ENCODE peak calls at places on chromosome 15, in eight cellular contexts. C is CD8-positive, alpha-beta T cell; N is fibroblast of lung; X is kidney epithelial cell; B is substantia nigra; T is SIG-M5; H is GM20000; Q is T-helper 9 cell. K is an unnamed sample.

GRCh38 chr15:25677719-25678497 is 185.2 kb downstream of the ATP10A start:
- DNase-seq in C (no peak), N (no peak), X (no peak), B (no peak), T (no peak), H (no peak), Q (no peak), K (no peak)

GRCh38 chr15:85800460-85801123 is 5.9 kb upstream of the KLHL25 start:
- DNase-seq in C (no peak), N (peak; percentile 66), X (peak; percentile 44), B (no peak), T (no peak), H (no peak), Q (no peak), K (no peak)

GRCh38 chr15:40146037-40146436 is 14.8 kb upstream of the BUB1B start:
- DNase-seq in C (no peak), N (peak; percentile 61), X (peak; percentile 51), B (no peak), T (no peak), H (no peak), Q (no peak), K (peak; percentile 31)

GRCh38 chr15:101328001-101328400 is 33.0 kb upstream of the SNRPA1 start:
- DNase-seq in C (no peak), N (no peak), X (no peak), B (no peak), T (no peak), H (no peak), Q (no peak), K (no peak)

GRCh38 chr15:73965094-73965729 is 26.9 kb downstream of the STOML1 start:
- DNase-seq in C (no peak), N (no peak), X (no peak), B (no peak), T (no peak), H (no peak), Q (no peak), K (no peak)

GRCh38 chr15:70513818-70514217 is 249.5 kb downstream of the UACA start:
- DNase-seq in C (no peak), N (no peak), X (no peak), B (no peak), T (no peak), H (no peak), Q (no peak), K (no peak)

GRCh38 chr15:67146214-67146613 is 80.8 kb downstream of the SMAD3 start:
- DNase-seq in C (no peak), N (peak; percentile 92), X (no peak), B (no peak), T (no peak), H (no peak), Q (no peak), K (no peak)

GRCh38 chr15:99998661-99999101 is 265.4 kb upstream of the LYSMD4 start:
- DNase-seq in C (no peak), N (peak; percentile 36), X (peak; percentile 2), B (no peak), T (no peak), H (no peak), Q (no peak), K (no peak)

GRCh38 chr15:84818221-84819131 is 1.3 kb downstream of the ALPK3 start:
- DNase-seq in C (no peak), N (peak; percentile 39), X (no peak), B (no peak), T (no peak), H (no peak), Q (no peak), K (no peak)

GRCh38 chr15:27828721-27829120 is 270.4 kb downstream of the OCA2 start:
- DNase-seq in C (no peak), N (no peak), X (no peak), B (no peak), T (no peak), H (no peak), Q (no peak), K (no peak)

GRCh38 chr15:85967553-85967952 is 112.1 kb upstream of the AGBL1 start:
- DNase-seq in C (no peak), N (no peak), X (no peak), B (no peak), T (no peak), H (no peak), Q (no peak), K (no peak)